ENCODE peak calls at places on chromosomes 3 and 15, in nine cellular contexts. J is T1000; T is stimulated activated CD8-positive, alpha-beta memory T cell treated with anti-CD3 and anti-CD28 coated beads, Interleukin-12 subunit alpha, Interleukin-12 subunit beta, amount 100 ng/mL, for 1 hour; S is ELR; F is NCI-H2171; Y is lung microvascular endothelial cell; N is mammary epithelial cell; K is H4; U is iPS DF 6.9. P is an unnamed sample.

GRCh38 chr15:70453238-70453637 is 310.1 kb downstream of the UACA start:
- DNase-seq in J (no peak), T (no peak), S (no peak), F (no peak), Y (no peak), N (no peak), K (no peak), U (no peak), P (no peak)

GRCh38 chr3:111534701-111535100 is 7.3 kb upstream of the CD96 start:
- DNase-seq in J (no peak), T (no peak), S (peak; percentile 82), F (no peak), Y (no peak), N (peak; percentile 26), K (peak; percentile 22), U (no peak), P (no peak)

GRCh38 chr15:96593735-96594134 is 263.2 kb downstream of the NR2F2 start:
- DNase-seq in J (no peak), T (no peak), S (no peak), F (no peak), Y (no peak), N (no peak), K (no peak), U (no peak), P (no peak)

GRCh38 chr15:76585573-76585892 is 249.0 kb downstream of the ISL2 start:
- DNase-seq in J (no peak), T (no peak), S (no peak), F (no peak), Y (no peak), N (no peak), K (no peak), U (no peak), P (no peak)

GRCh38 chr3:119352235-119352634 is 58.1 kb downstream of the ARHGAP31 start:
- DNase-seq in J (no peak), T (peak; percentile 5), S (peak; percentile 13), F (no peak), Y (no peak), N (peak; percentile 27), K (no peak), U (no peak), P (no peak)

GRCh38 chr3:103991461-103992115 is 1375.1 kb upstream of the ALCAM start:
- DNase-seq in J (no peak), T (no peak), S (peak; percentile 59), F (no peak), Y (peak; percentile 21), N (no peak), K (peak; percentile 22), U (peak; percentile 41), P (peak; percentile 10)

GRCh38 chr3:134956395-134956794 is 161.3 kb downstream of the EPHB1 start:
- DNase-seq in J (no peak), T (no peak), S (no peak), F (no peak), Y (no peak), N (no peak), K (no peak), U (no peak), P (no peak)

GRCh38 chr15:91289324-91289723 is 189.3 kb downstream of the SV2B start:
- DNase-seq in J (no peak), T (no peak), S (no peak), F (no peak), Y (no peak), N (no peak), K (no peak), U (peak; percentile 11), P (no peak)

GRCh38 chr15:53323197-53323596 is 436.3 kb downstream of the WDR72 start:
- DNase-seq in J (no peak), T (no peak), S (no peak), F (no peak), Y (no peak), N (peak; percentile 15), K (no peak), U (no peak), P (no peak)

GRCh38 chr3:7546219-7546618 is 685.3 kb downstream of the GRM7 start:
- DNase-seq in J (no peak), T (no peak), S (no peak), F (no peak), Y (peak; percentile 58), N (peak; percentile 24), K (peak; percentile 20), U (no peak), P (no peak)

GRCh38 chr3:171116365-171116764 is 89.8 kb upstream of the SLC2A2 start:
- DNase-seq in J (no peak), T (no peak), S (peak; percentile 58), F (no peak), Y (no peak), N (peak; percentile 67), K (no peak), U (no peak), P (no peak)

GRCh38 chr3:187519428-187519890 is 150.7 kb downstream of the SST start:
- DNase-seq in J (peak; percentile 13), T (no peak), S (peak; percentile 52), F (no peak), Y (no peak), N (no peak), K (no peak), U (peak; percentile 70), P (no peak)

GRCh38 chr3:177591371-177591770 is 394.1 kb upstream of the TBL1XR1 start:
- DNase-seq in J (no peak), T (no peak), S (no peak), F (no peak), Y (no peak), N (peak; percentile 96), K (no peak), U (no peak), P (no peak)

GRCh38 chr15:98077186-98077585 is 116.7 kb downstream of the ARRDC4 start:
- DNase-seq in J (no peak), T (no peak), S (no peak), F (no peak), Y (no peak), N (no peak), K (peak; percentile 57), U (no peak), P (no peak)

GRCh38 chr3:32045091-32045964 is 61.1 kb upstream of the GPD1L start:
- DNase-seq in J (no peak), T (no peak), S (peak; percentile 7), F (peak; percentile 56), Y (peak; percentile 57), N (peak; percentile 74), K (peak; percentile 83), U (no peak), P (peak; percentile 30)

GRCh38 chr3:184907941-184908649 is 96.1 kb downstream of the VPS8 start:
- DNase-seq in J (no peak), T (no peak), S (no peak), F (no peak), Y (no peak), N (no peak), K (no peak), U (no peak), P (no peak)

GRCh38 chr3:49415931-49416601 is 3.8 kb downstream of the TCTA start:
- DNase-seq in J (no peak), T (peak; percentile 41), S (no peak), F (no peak), Y (no peak), N (no peak), K (no peak), U (no peak), P (no peak)

GRCh38 chr3:48684054-48684349 is 1.7 kb downstream of the NCKIPSD start:
- DNase-seq in J (no peak), T (no peak), S (no peak), F (no peak), Y (no peak), N (no peak), K (no peak), U (no peak), P (no peak)

GRCh38 chr3:46930176-46930944 is 46.2 kb downstream of the CCDC12 start:
- DNase-seq in J (no peak), T (no peak), S (no peak), F (no peak), Y (no peak), N (no peak), K (no peak), U (no peak), P (no peak)

GRCh38 chr15:67322481-67322880 is 67.9 kb downstream of the IQCH start:
- DNase-seq in J (no peak), T (no peak), S (no peak), F (no peak), Y (no peak), N (no peak), K (no peak), U (no peak), P (no peak)

GRCh38 chr3:71172951-71173350 is 410.6 kb downstream of the FOXP1 start:
- DNase-seq in J (no peak), T (no peak), S (peak; percentile 23), F (no peak), Y (no peak), N (no peak), K (no peak), U (no peak), P (no peak)

GRCh38 chr15:37931868-37932267 is 2.6 kb upstream of the TMCO5A start:
- DNase-seq in J (no peak), T (no peak), S (peak; percentile 70), F (no peak), Y (no peak), N (no peak), K (no peak), U (no peak), P (no peak)

GRCh38 chr3:52388933-52389332 is 56.0 kb downstream of the SEMA3G start:
- DNase-seq in J (no peak), T (no peak), S (peak; percentile 14), F (no peak), Y (no peak), N (no peak), K (no peak), U (no peak), P (no peak)

GRCh38 chr15:22952826-22953579 is 27.2 kb downstream of the CYFIP1 start:
- DNase-seq in J (no peak), T (no peak), S (no peak), F (no peak), Y (no peak), N (no peak), K (no peak), U (peak; percentile 5), P (no peak)

GRCh38 chr15:92365079-92365478 is 28.6 kb upstream of the ST8SIA2 start:
- DNase-seq in J (no peak), T (no peak), S (no peak), F (no peak), Y (no peak), N (peak; percentile 64), K (no peak), U (no peak), P (no peak)

GRCh38 chr3:59839810-59840515 is 790.1 kb upstream of the CFAP20DC start:
- DNase-seq in J (no peak), T (no peak), S (no peak), F (no peak), Y (no peak), N (no peak), K (no peak), U (no peak), P (no peak)

GRCh38 chr15:98671060-98672008 is 23.0 kb downstream of the IGF1R start:
- DNase-seq in J (no peak), T (no peak), S (no peak), F (no peak), Y (peak; percentile 45), N (no peak), K (no peak), U (no peak), P (no peak)

GRCh38 chr15:83053151-83053550 is 13.9 kb downstream of the BTBD1 start:
- DNase-seq in J (no peak), T (no peak), S (peak; percentile 60), F (no peak), Y (no peak), N (peak; percentile 65), K (peak; percentile 41), U (no peak), P (no peak)

GRCh38 chr15:68619303-68619698 is 40.5 kb downstream of the CORO2B start:
- DNase-seq in J (no peak), T (no peak), S (no peak), F (no peak), Y (no peak), N (no peak), K (no peak), U (no peak), P (no peak)

GRCh38 chr15:39785139-39785538 is 2.5 kb upstream of the FSIP1 start:
- DNase-seq in J (no peak), T (no peak), S (no peak), F (no peak), Y (no peak), N (no peak), K (peak; percentile 35), U (no peak), P (no peak)

GRCh38 chr3:141278196-141279073 is 46.8 kb downstream of the PXYLP1 start:
- DNase-seq in J (no peak), T (no peak), S (peak; percentile 28), F (no peak), Y (no peak), N (no peak), K (no peak), U (no peak), P (no peak)

P was measured in HEK293T.